ENCODE peak calls at places on chromosomes 1 and 21, in four cellular contexts. V is fibroblast of lung, B is neural progenitor cell, M is hepatocyte. S is an unnamed sample.

GRCh38 chr1:26142165-26142564 is 16.7 kb upstream of the FAM110D start:
- DNase-seq in V (no peak), B (no peak), M (no peak), S (no peak)

GRCh38 chr1:84375965-84376910 is 22.0 kb upstream of the DNASE2B start:
- DNase-seq in V (peak; percentile 42), M (no peak), B (no peak), S (no peak)

GRCh38 chr1:151837841-151838490 is 1.7 kb downstream of the C2CD4D start:
- DNase-seq in V (no peak), B (peak; percentile 58), M (peak; percentile 64), S (peak; percentile 19)

GRCh38 chr1:150295476-150295875 is 1.8 kb downstream of the MRPS21 start:
- DNase-seq in B (no peak), M (no peak), V (no peak), S (no peak)

GRCh38 chr1:107669996-107670395 is 295.0 kb downstream of the VAV3 start:
- DNase-seq in B (no peak), M (no peak), V (peak; percentile 74), S (no peak)

GRCh38 chr1:56250809-56251208 is 328.6 kb downstream of the PLPP3 start:
- DNase-seq in V (no peak), M (no peak), B (no peak), S (no peak)

GRCh38 chr1:165844933-165845332 is 17.5 kb downstream of the UCK2 start:
- DNase-seq in B (no peak), M (no peak), V (no peak), S (no peak)

GRCh38 chr1:15802234-15802965 is 5.0 kb downstream of the UQCRHL start:
- DNase-seq in V (peak; percentile 64), M (no peak), B (no peak), S (no peak)

GRCh38 chr1:38500352-38500751 is 359.2 kb downstream of the RRAGC start:
- DNase-seq in B (no peak), V (no peak), M (no peak), S (no peak)

GRCh38 chr1:178055093-178055492 is 38.8 kb upstream of the RASAL2 start:
- DNase-seq in V (no peak), M (no peak), B (peak; percentile 57), S (no peak)

GRCh38 chr1:163174524-163175437 is 27.9 kb downstream of the RGS5 start:
- DNase-seq in M (peak; percentile 82), V (peak; percentile 59), B (peak; percentile 82), S (peak; percentile 40)

GRCh38 chr1:20319456-20319855 is 28.8 kb downstream of the VWA5B1 start:
- DNase-seq in V (no peak), M (no peak), B (no peak), S (no peak)

GRCh38 chr21:37658994-37659458 is 257.2 kb downstream of the KCNJ6 start:
- DNase-seq in V (peak; percentile 79), M (peak; percentile 58), B (no peak), S (peak; percentile 91)

GRCh38 chr1:59249738-59250137 is 47.2 kb upstream of the FGGY start:
- DNase-seq in V (no peak), M (no peak), B (no peak), S (no peak)

GRCh38 chr1:54124472-54124871 is 28.3 kb downstream of the CDCP2 start:
- DNase-seq in V (no peak), M (peak; percentile 66), B (no peak), S (no peak)

GRCh38 chr1:186420923-186421322 is 40.0 kb downstream of the PDC start:
- DNase-seq in M (no peak), B (no peak), V (no peak), S (no peak)

GRCh38 chr1:229254910-229255541 is 15.9 kb upstream of the RAB4A start:
- DNase-seq in M (peak; percentile 49), V (no peak), B (peak; percentile 46), S (no peak)

GRCh38 chr1:244444854-244445253 is 6.9 kb downstream of the ADSS2 start:
- DNase-seq in M (no peak), B (no peak), V (peak; percentile 20), S (no peak)

GRCh38 chr21:45338326-45339017 is 50.8 kb upstream of the POFUT2 start:
- DNase-seq in V (no peak), M (no peak), B (no peak), S (no peak)

GRCh38 chr1:198937231-198938031 is 298.6 kb downstream of the PTPRC start:
- DNase-seq in M (peak; percentile 87), V (peak; percentile 97), B (peak; percentile 24), S (peak; percentile 41)

GRCh38 chr1:230943048-230943593 is 35.5 kb downstream of the TTC13 start:
- DNase-seq in V (no peak), M (no peak), B (no peak), S (no peak)

GRCh38 chr1:118862755-118863154 is 125.4 kb downstream of the TBX15 start:
- DNase-seq in B (no peak), M (no peak), V (peak; percentile 36), S (no peak)

GRCh38 chr1:231611111-231611510 is 15.5 kb upstream of the DISC1 start:
- DNase-seq in M (no peak), B (no peak), V (no peak), S (no peak)

GRCh38 chr21:14826630-14827029 is 238.2 kb downstream of the NRIP1 start:
- DNase-seq in M (no peak), B (no peak), V (no peak), S (no peak)

GRCh38 chr1:100736324-100736723 is 16.8 kb downstream of the VCAM1 start:
- DNase-seq in V (peak; percentile 45), M (no peak), B (no peak), S (no peak)

GRCh38 chr1:33342041-33342723 is 21.3 kb upstream of the A3GALT2 start:
- DNase-seq in B (peak; percentile 90), V (peak; percentile 99), M (peak; percentile 91), S (peak; percentile 50)

GRCh38 chr1:117622726-117623125 is 16.9 kb downstream of the TENT5C start:
- DNase-seq in M (no peak), B (no peak), V (no peak), S (no peak)

GRCh38 chr1:34645109-34645688 is 109.6 kb upstream of the GJB5 start:
- DNase-seq in M (no peak), B (no peak), V (no peak), S (no peak)

GRCh38 chr1:34650800-34651199 is 104.0 kb upstream of the GJB5 start:
- DNase-seq in V (no peak), B (no peak), M (no peak), S (no peak)

GRCh38 chr1:34650090-34650489 is 104.8 kb upstream of the GJB5 start:
- DNase-seq in B (no peak), V (no peak), M (no peak), S (no peak)

GRCh38 chr1:34642679-34643078 is 112.2 kb upstream of the GJB5 start:
- DNase-seq in V (no peak), B (peak; percentile 42), M (no peak), S (no peak)

GRCh38 chr1:34645919-34646318 is 108.9 kb upstream of the GJB5 start:
- DNase-seq in B (no peak), M (no peak), V (no peak), S (no peak)
- TF ChIP-seq CTCF in B (no peak), M (no peak), V (no peak), S (no peak)

GRCh38 chr1:3021801-3022401 is 634 bp downstream of the ACTRT2 start:
- DNase-seq in M (no peak), B (no peak), V (no peak), S (no peak)
- H3K9me3 ChIP-seq in M (no peaks in the 10 kb centered on the region), B (no peaks in the 10 kb centered on the region), V (no peaks in the 10 kb centered on the region), S (peaks cover 3% of the 10 kb centered on the region)

DNA sequence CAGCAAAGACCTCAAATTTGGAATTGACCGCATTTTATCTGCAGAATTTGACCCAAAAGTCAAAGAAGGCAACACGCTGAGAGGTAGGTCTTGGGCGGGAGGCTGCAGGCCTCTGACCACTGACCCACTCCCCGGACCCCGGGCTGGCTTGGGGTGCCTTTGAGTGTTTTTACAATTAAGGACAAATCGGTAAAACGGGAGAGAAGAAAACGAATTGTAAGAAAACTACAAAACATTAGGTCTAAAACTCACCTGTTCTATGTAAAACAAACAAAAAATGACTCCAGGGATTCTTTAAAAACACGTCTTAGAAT is 1.1 kb downstream of the HLX start:
- DNase-seq in B (no peak), M (no peak), V (no peak), S (no peak)
- TF ChIP-seq EZH2 in B (peak; percentile 78), M (peak; percentile 89), V (no peak), S (no peak)

DNA sequence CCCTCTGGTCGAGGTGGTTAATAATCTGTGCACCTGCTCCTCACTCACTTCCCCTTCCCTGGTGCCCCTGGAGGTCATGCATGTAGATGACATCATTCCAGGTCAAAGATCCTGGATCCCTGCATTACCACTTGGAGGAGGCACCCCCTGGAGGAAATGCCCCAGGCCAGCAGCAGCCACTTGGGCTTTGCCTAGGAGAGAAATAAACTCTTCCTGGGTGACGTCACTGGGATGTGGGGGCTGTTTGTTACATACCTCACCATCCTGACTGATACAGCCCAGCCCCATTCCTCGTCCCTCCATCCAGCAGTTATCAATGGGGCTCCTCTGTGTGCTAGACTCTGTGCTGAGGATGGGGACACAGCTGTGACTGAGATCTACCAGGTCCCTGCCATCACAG is 433.6 kb downstream of the PTPRU start:
- DNase-seq in B (no peak), V (no peak), M (no peak), S (no peak)
- TF ChIP-seq CTCF in B (no peak), V (no peak), M (no peak), S (no peak)